ENCODE peak calls at places on chromosomes 11 and 22, in ten cellular contexts. One of them, this sample, is unnamed. For H3K4me1 and H3K36me3, the result is how much of the 10 kb centered on the place peaks cover.

GRCh38 chr11:75797116-75797515 is 17.9 kb upstream of the UVRAG start:
- DNase-seq in A673: no peak
- DNase-seq in lower lobe of right lung: no peak
- DNase-seq in iPS DF 6.9: no peak
- DNase-seq in left lung: no peak
- DNase-seq in effector memory CD4-positive, alpha-beta T cell: no peak
- DNase-seq in pancreas: no peak
- DNase-seq in Caco-2: no peak
- DNase-seq in Peyer's patch: no peak
- DNase-seq in ascending aorta: no peak
- DNase-seq in this sample: no peak

GRCh38 chr11:102317768-102318103 is 452 bp downstream of the BIRC3 start:
- DNase-seq in A673: no peak
- DNase-seq in lower lobe of right lung: no peak
- DNase-seq in iPS DF 6.9: no peak
- DNase-seq in left lung: no peak
- DNase-seq in effector memory CD4-positive, alpha-beta T cell: no peak
- DNase-seq in pancreas: no peak
- DNase-seq in Caco-2: no peak
- DNase-seq in Peyer's patch: no peak
- DNase-seq in ascending aorta: no peak
- DNase-seq in this sample: no peak

GRCh38 chr11:76269661-76270322 is 63.5 kb upstream of the WNT11 start:
- DNase-seq in A673: no peak
- DNase-seq in lower lobe of right lung: no peak
- DNase-seq in iPS DF 6.9: no peak
- DNase-seq in left lung: no peak
- DNase-seq in effector memory CD4-positive, alpha-beta T cell: no peak
- DNase-seq in pancreas: no peak
- DNase-seq in Caco-2: no peak
- DNase-seq in Peyer's patch: no peak
- DNase-seq in ascending aorta: no peak
- DNase-seq in this sample: no peak

GRCh38 chr11:126352934-126353801 is 2.3 kb upstream of the ST3GAL4 start:
- DNase-seq in A673: peak
- DNase-seq in lower lobe of right lung: no peak
- DNase-seq in iPS DF 6.9: no peak
- DNase-seq in left lung: no peak
- DNase-seq in effector memory CD4-positive, alpha-beta T cell: no peak
- DNase-seq in pancreas: no peak
- DNase-seq in Caco-2: no peak
- DNase-seq in Peyer's patch: no peak
- DNase-seq in ascending aorta: no peak
- DNase-seq in this sample: no peak

GRCh38 chr11:23359297-23359696 is 499.0 kb upstream of the CCDC179 start:
- DNase-seq in A673: no peak
- DNase-seq in lower lobe of right lung: no peak
- DNase-seq in iPS DF 6.9: no peak
- DNase-seq in left lung: no peak
- DNase-seq in effector memory CD4-positive, alpha-beta T cell: no peak
- DNase-seq in pancreas: no peak
- DNase-seq in Caco-2: no peak
- DNase-seq in Peyer's patch: no peak
- DNase-seq in ascending aorta: no peak
- DNase-seq in this sample: no peak

GRCh38 chr11:18749681-18750319 is 23.8 kb upstream of the IGSF22 start:
- DNase-seq in A673: peak
- DNase-seq in lower lobe of right lung: no peak
- DNase-seq in iPS DF 6.9: no peak
- DNase-seq in left lung: no peak
- DNase-seq in effector memory CD4-positive, alpha-beta T cell: no peak
- DNase-seq in pancreas: no peak
- DNase-seq in Caco-2: no peak
- DNase-seq in Peyer's patch: no peak
- DNase-seq in ascending aorta: no peak
- DNase-seq in this sample: no peak

GRCh38 chr11:34647131-34647530 is 26.2 kb downstream of the EHF start:
- DNase-seq in A673: no peak
- DNase-seq in lower lobe of right lung: no peak
- DNase-seq in iPS DF 6.9: no peak
- DNase-seq in left lung: no peak
- DNase-seq in effector memory CD4-positive, alpha-beta T cell: no peak
- DNase-seq in pancreas: no peak
- DNase-seq in Caco-2: no peak
- DNase-seq in Peyer's patch: no peak
- DNase-seq in ascending aorta: no peak
- DNase-seq in this sample: no peak

GRCh38 chr22:40263191-40263590 is 83.1 kb upstream of the ADSL start:
- DNase-seq in A673: peak
- DNase-seq in lower lobe of right lung: no peak
- DNase-seq in iPS DF 6.9: no peak
- DNase-seq in left lung: no peak
- DNase-seq in effector memory CD4-positive, alpha-beta T cell: no peak
- DNase-seq in pancreas: no peak
- DNase-seq in Caco-2: no peak
- DNase-seq in Peyer's patch: no peak
- DNase-seq in ascending aorta: no peak
- DNase-seq in this sample: no peak

GRCh38 chr11:102836290-102836875 is 7.0 kb downstream of the MMP3 start:
- DNase-seq in A673: no peak
- DNase-seq in lower lobe of right lung: no peak
- DNase-seq in iPS DF 6.9: no peak
- DNase-seq in left lung: no peak
- DNase-seq in effector memory CD4-positive, alpha-beta T cell: no peak
- DNase-seq in pancreas: no peak
- DNase-seq in Caco-2: no peak
- DNase-seq in Peyer's patch: no peak
- DNase-seq in ascending aorta: no peak
- DNase-seq in this sample: no peak

GRCh38 chr11:107999759-108000455 is 8.8 kb upstream of the CUL5 start:
- DNase-seq in A673: peak
- DNase-seq in lower lobe of right lung: no peak
- DNase-seq in iPS DF 6.9: no peak
- DNase-seq in left lung: no peak
- DNase-seq in effector memory CD4-positive, alpha-beta T cell: no peak
- DNase-seq in pancreas: no peak
- DNase-seq in Caco-2: peak
- DNase-seq in Peyer's patch: no peak
- DNase-seq in ascending aorta: no peak
- DNase-seq in this sample: no peak

GRCh38 chr22:19791894-19792293 is 31.3 kb downstream of the TBX1 start:
- DNase-seq in A673: no peak
- DNase-seq in lower lobe of right lung: no peak
- DNase-seq in iPS DF 6.9: no peak
- DNase-seq in left lung: no peak
- DNase-seq in effector memory CD4-positive, alpha-beta T cell: no peak
- DNase-seq in pancreas: no peak
- DNase-seq in Caco-2: no peak
- DNase-seq in Peyer's patch: no peak
- DNase-seq in ascending aorta: no peak
- DNase-seq in this sample: no peak

GRCh38 chr11:86101493-86101892 is 32.6 kb upstream of the PICALM start:
- DNase-seq in A673: no peak
- DNase-seq in lower lobe of right lung: no peak
- DNase-seq in iPS DF 6.9: no peak
- DNase-seq in left lung: no peak
- DNase-seq in effector memory CD4-positive, alpha-beta T cell: no peak
- DNase-seq in pancreas: no peak
- DNase-seq in Caco-2: no peak
- DNase-seq in Peyer's patch: no peak
- DNase-seq in ascending aorta: no peak
- DNase-seq in this sample: no peak

GRCh38 chr11:114279778-114280532 is 16.2 kb upstream of the NNMT start:
- DNase-seq in A673: no peak
- DNase-seq in lower lobe of right lung: no peak
- DNase-seq in iPS DF 6.9: no peak
- DNase-seq in left lung: no peak
- DNase-seq in effector memory CD4-positive, alpha-beta T cell: no peak
- DNase-seq in pancreas: no peak
- DNase-seq in Caco-2: no peak
- DNase-seq in Peyer's patch: no peak
- DNase-seq in ascending aorta: no peak
- DNase-seq in this sample: no peak

GRCh38 chr11:76604081-76604601 is 66.4 kb downstream of the LRRC32 start:
- DNase-seq in A673: no peak
- DNase-seq in lower lobe of right lung: no peak
- DNase-seq in iPS DF 6.9: no peak
- DNase-seq in left lung: no peak
- DNase-seq in effector memory CD4-positive, alpha-beta T cell: no peak
- DNase-seq in pancreas: peak
- DNase-seq in Caco-2: no peak
- DNase-seq in Peyer's patch: peak
- DNase-seq in ascending aorta: no peak
- DNase-seq in this sample: no peak

DNA sequence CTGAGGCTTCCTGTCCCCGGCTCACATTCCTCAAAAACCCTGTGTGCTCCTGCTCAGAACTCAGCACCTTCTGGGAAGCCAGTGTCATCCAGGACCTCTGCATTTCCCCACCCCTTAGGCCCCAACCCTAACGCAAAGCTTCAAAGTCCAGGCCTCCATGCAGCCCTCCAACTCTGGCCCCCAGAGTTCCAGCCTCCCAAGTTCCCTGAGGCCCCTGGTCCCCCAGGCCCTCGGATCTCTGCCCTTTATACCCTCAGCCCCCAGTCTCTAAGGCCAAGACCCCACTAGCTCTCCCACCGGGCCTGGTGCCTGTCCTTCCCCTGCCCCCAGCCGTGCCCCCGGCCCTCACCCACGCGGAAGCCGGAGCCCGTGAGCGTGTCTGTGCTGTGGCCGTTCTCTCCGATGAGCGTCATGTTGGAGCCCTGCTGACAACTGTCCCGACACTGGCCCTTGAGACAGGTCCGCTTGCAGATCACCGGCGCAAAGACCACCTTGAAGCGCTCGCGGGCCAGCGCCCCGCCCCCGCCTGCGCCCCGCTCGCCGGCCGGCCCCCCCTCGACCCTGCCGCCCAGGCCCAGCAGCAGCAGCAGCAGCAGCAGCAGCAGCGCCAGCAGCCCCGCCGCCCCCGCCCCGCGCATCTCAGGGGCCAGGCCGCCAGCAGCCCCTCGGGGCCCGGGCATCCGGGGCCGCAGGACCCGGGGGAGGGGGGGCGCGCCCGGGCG is 718 bp downstream of the LTBP3 start:
- DNase-seq in A673: peak
- DNase-seq in lower lobe of right lung: no peak
- DNase-seq in iPS DF 6.9: no peak
- DNase-seq in left lung: no peak
- DNase-seq in effector memory CD4-positive, alpha-beta T cell: no peak
- DNase-seq in pancreas: peak
- DNase-seq in Caco-2: no peak
- DNase-seq in Peyer's patch: no peak
- DNase-seq in ascending aorta: no peak
- DNase-seq in this sample: no peak
- H3K4me1 ChIP-seq in A673: under half
- H3K4me1 ChIP-seq in lower lobe of right lung: half or more
- H3K4me1 ChIP-seq in iPS DF 6.9: under half
- H3K4me1 ChIP-seq in left lung: under half
- H3K4me1 ChIP-seq in effector memory CD4-positive, alpha-beta T cell: half or more
- H3K4me1 ChIP-seq in pancreas: under half
- H3K4me1 ChIP-seq in Caco-2: half or more
- H3K4me1 ChIP-seq in Peyer's patch: half or more
- H3K4me1 ChIP-seq in ascending aorta: under half
- H3K4me1 ChIP-seq in this sample: half or more

GRCh38 chr11:70409437-70409836 is 11.1 kb downstream of the CTTN start:
- DNase-seq in A673: no peak
- DNase-seq in lower lobe of right lung: no peak
- DNase-seq in iPS DF 6.9: no peak
- DNase-seq in left lung: no peak
- DNase-seq in effector memory CD4-positive, alpha-beta T cell: no peak
- DNase-seq in pancreas: no peak
- DNase-seq in Caco-2: no peak
- DNase-seq in Peyer's patch: no peak
- DNase-seq in ascending aorta: no peak
- DNase-seq in this sample: no peak
- H3K36me3 ChIP-seq in A673: half or more
- H3K36me3 ChIP-seq in lower lobe of right lung: half or more
- H3K36me3 ChIP-seq in iPS DF 6.9: under half
- H3K36me3 ChIP-seq in left lung: under half
- H3K36me3 ChIP-seq in effector memory CD4-positive, alpha-beta T cell: under half
- H3K36me3 ChIP-seq in pancreas: under half
- H3K36me3 ChIP-seq in Caco-2: under half
- H3K36me3 ChIP-seq in Peyer's patch: under half
- H3K36me3 ChIP-seq in ascending aorta: half or more
- H3K36me3 ChIP-seq in this sample: under half

GRCh38 chr11:73271936-73272679 is at the start of gene P2RY6:
- DNase-seq in A673: peak
- DNase-seq in lower lobe of right lung: peak
- DNase-seq in iPS DF 6.9: no peak
- DNase-seq in left lung: peak
- DNase-seq in effector memory CD4-positive, alpha-beta T cell: no peak
- DNase-seq in pancreas: no peak
- DNase-seq in Caco-2: peak
- DNase-seq in Peyer's patch: peak
- DNase-seq in ascending aorta: no peak
- DNase-seq in this sample: no peak
- H3K4me1 ChIP-seq in A673: under half
- H3K4me1 ChIP-seq in lower lobe of right lung: under half
- H3K4me1 ChIP-seq in iPS DF 6.9: under half
- H3K4me1 ChIP-seq in left lung: under half
- H3K4me1 ChIP-seq in effector memory CD4-positive, alpha-beta T cell: under half
- H3K4me1 ChIP-seq in pancreas: under half
- H3K4me1 ChIP-seq in Caco-2: half or more
- H3K4me1 ChIP-seq in Peyer's patch: under half
- H3K4me1 ChIP-seq in ascending aorta: under half
- H3K4me1 ChIP-seq in this sample: under half

GRCh38 chr11:8685820-8686219 is 3.2 kb downstream of the RPL27A start:
- DNase-seq in A673: no peak
- DNase-seq in lower lobe of right lung: no peak
- DNase-seq in iPS DF 6.9: no peak
- DNase-seq in left lung: no peak
- DNase-seq in effector memory CD4-positive, alpha-beta T cell: no peak
- DNase-seq in pancreas: no peak
- DNase-seq in Caco-2: no peak
- DNase-seq in Peyer's patch: no peak
- DNase-seq in ascending aorta: no peak
- DNase-seq in this sample: no peak

GRCh38 chr11:8690374-8691342 is 8.1 kb downstream of the RPL27A start:
- DNase-seq in A673: no peak
- DNase-seq in lower lobe of right lung: no peak
- DNase-seq in iPS DF 6.9: no peak
- DNase-seq in left lung: no peak
- DNase-seq in effector memory CD4-positive, alpha-beta T cell: no peak
- DNase-seq in pancreas: no peak
- DNase-seq in Caco-2: no peak
- DNase-seq in Peyer's patch: no peak
- DNase-seq in ascending aorta: no peak
- DNase-seq in this sample: no peak

GRCh38 chr11:8689726-8690255 is 7.2 kb downstream of the RPL27A start:
- DNase-seq in A673: no peak
- DNase-seq in lower lobe of right lung: no peak
- DNase-seq in iPS DF 6.9: no peak
- DNase-seq in left lung: no peak
- DNase-seq in effector memory CD4-positive, alpha-beta T cell: no peak
- DNase-seq in pancreas: no peak
- DNase-seq in Caco-2: no peak
- DNase-seq in Peyer's patch: no peak
- DNase-seq in ascending aorta: no peak
- DNase-seq in this sample: no peak

GRCh38 chr11:8686325-8686724 is 3.7 kb downstream of the RPL27A start:
- DNase-seq in A673: no peak
- DNase-seq in lower lobe of right lung: no peak
- DNase-seq in iPS DF 6.9: no peak
- DNase-seq in left lung: no peak
- DNase-seq in effector memory CD4-positive, alpha-beta T cell: no peak
- DNase-seq in pancreas: no peak
- DNase-seq in Caco-2: no peak
- DNase-seq in Peyer's patch: no peak
- DNase-seq in ascending aorta: no peak
- DNase-seq in this sample: no peak

GRCh38 chr11:8688414-8689362 is 6.1 kb downstream of the RPL27A start:
- DNase-seq in A673: peak
- DNase-seq in lower lobe of right lung: peak
- DNase-seq in iPS DF 6.9: peak
- DNase-seq in left lung: peak
- DNase-seq in effector memory CD4-positive, alpha-beta T cell: peak
- DNase-seq in pancreas: peak
- DNase-seq in Caco-2: peak
- DNase-seq in Peyer's patch: peak
- DNase-seq in ascending aorta: peak
- DNase-seq in this sample: peak
- H3K36me3 ChIP-seq in A673: under half
- H3K36me3 ChIP-seq in lower lobe of right lung: half or more
- H3K36me3 ChIP-seq in iPS DF 6.9: under half
- H3K36me3 ChIP-seq in left lung: under half
- H3K36me3 ChIP-seq in effector memory CD4-positive, alpha-beta T cell: under half
- H3K36me3 ChIP-seq in pancreas: under half
- H3K36me3 ChIP-seq in Caco-2: under half
- H3K36me3 ChIP-seq in Peyer's patch: under half
- H3K36me3 ChIP-seq in ascending aorta: under half
- H3K36me3 ChIP-seq in this sample: under half